ENCODE peak calls at places on chromosomes 3 and 15, in four cellular contexts. K is fibroblast of mammary gland, B is AG04450, R is endothelial cell. N is an unnamed sample.

GRCh38 chr3:147200545-147200944 is 205.8 kb downstream of the ZIC4 start:
- DNase-seq in K (no peak), B (peak; percentile 61), R (no peak), N (no peak)

GRCh38 chr15:62021991-62022600 is 38.2 kb downstream of the VPS13C start:
- DNase-seq in K (peak; percentile 8), B (no peak), R (no peak), N (no peak)

GRCh38 chr15:70802629-70803028 is 39.3 kb upstream of the UACA start:
- DNase-seq in K (peak; percentile 87), B (no peak), R (no peak), N (no peak)

GRCh38 chr3:48581621-48582481 is 13.3 kb downstream of the COL7A1 start:
- DNase-seq in K (no peak), B (no peak), R (no peak), N (no peak)

GRCh38 chr3:14344351-14344750 is 58.1 kb upstream of the SLC6A6 start:
- DNase-seq in K (no peak), B (no peak), R (no peak), N (no peak)

GRCh38 chr3:188656196-188656982 is 502.4 kb downstream of the LPP start:
- DNase-seq in K (peak; percentile 52), B (no peak), R (no peak), N (no peak)

GRCh38 chr15:83199288-83199687 is 8.3 kb downstream of the HDGFL3 start:
- DNase-seq in K (no peak), B (no peak), R (no peak), N (no peak)

GRCh38 chr3:74523811-74524210 is 90.6 kb downstream of the CNTN3 start:
- DNase-seq in K (peak; percentile 35), B (no peak), R (no peak), N (no peak)

GRCh38 chr15:80403712-80404056 is 498 bp upstream of the ARNT2 start:
- DNase-seq in K (no peak), B (no peak), R (peak; percentile 27), N (no peak)

GRCh38 chr3:177201707-177202397 is 4.6 kb upstream of the TBL1XR1 start:
- DNase-seq in K (no peak), B (peak; percentile 8), R (no peak), N (no peak)

GRCh38 chr15:46707452-46707851 is 1009.9 kb upstream of the SEMA6D start:
- DNase-seq in K (no peak), B (no peak), R (no peak), N (no peak)

GRCh38 chr15:52784799-52785671 is 5.1 kb downstream of the ONECUT1 start:
- DNase-seq in K (no peak), B (no peak), R (peak; percentile 25), N (no peak)

GRCh38 chr3:25423780-25424179 is 4.3 kb upstream of the RARB start:
- DNase-seq in K (peak; percentile 70), B (no peak), R (no peak), N (no peak)

GRCh38 chr3:51371943-51372557 is 13.0 kb upstream of the MANF start:
- DNase-seq in K (peak; percentile 79), B (peak; percentile 43), R (peak; percentile 68), N (peak; percentile 13)

GRCh38 chr3:126927405-126927750 is 55.5 kb upstream of the PLXNA1 start:
- DNase-seq in K (peak; percentile 43), B (no peak), R (no peak), N (no peak)

GRCh38 chr3:129448187-129448895 is 8.3 kb downstream of the IFT122 start:
- DNase-seq in K (no peak), B (no peak), R (no peak), N (no peak)

GRCh38 chr3:126431103-126431534 is 36.4 kb downstream of the CFAP100 start:
- DNase-seq in K (no peak), B (no peak), R (no peak), N (no peak)

GRCh38 chr3:161913786-161914389 is 417.3 kb downstream of the OTOL1 start:
- DNase-seq in K (peak; percentile 88), B (no peak), R (no peak), N (no peak)

GRCh38 chr15:89358435-89358754 is 23.8 kb upstream of the POLG start:
- DNase-seq in K (no peak), B (no peak), R (no peak), N (no peak)

GRCh38 chr15:89358755-89359439 is 24.3 kb upstream of the POLG start:
- DNase-seq in K (peak; percentile 60), B (peak; percentile 34), R (peak; percentile 84), N (no peak)

GRCh38 chr15:89353991-89354390 is 19.4 kb upstream of the POLG start:
- DNase-seq in K (no peak), B (no peak), R (no peak), N (peak; percentile 14)

GRCh38 chr15:89359471-89360293 is 25.1 kb upstream of the POLG start:
- DNase-seq in K (no peak), B (no peak), R (no peak), N (no peak)

DNA sequence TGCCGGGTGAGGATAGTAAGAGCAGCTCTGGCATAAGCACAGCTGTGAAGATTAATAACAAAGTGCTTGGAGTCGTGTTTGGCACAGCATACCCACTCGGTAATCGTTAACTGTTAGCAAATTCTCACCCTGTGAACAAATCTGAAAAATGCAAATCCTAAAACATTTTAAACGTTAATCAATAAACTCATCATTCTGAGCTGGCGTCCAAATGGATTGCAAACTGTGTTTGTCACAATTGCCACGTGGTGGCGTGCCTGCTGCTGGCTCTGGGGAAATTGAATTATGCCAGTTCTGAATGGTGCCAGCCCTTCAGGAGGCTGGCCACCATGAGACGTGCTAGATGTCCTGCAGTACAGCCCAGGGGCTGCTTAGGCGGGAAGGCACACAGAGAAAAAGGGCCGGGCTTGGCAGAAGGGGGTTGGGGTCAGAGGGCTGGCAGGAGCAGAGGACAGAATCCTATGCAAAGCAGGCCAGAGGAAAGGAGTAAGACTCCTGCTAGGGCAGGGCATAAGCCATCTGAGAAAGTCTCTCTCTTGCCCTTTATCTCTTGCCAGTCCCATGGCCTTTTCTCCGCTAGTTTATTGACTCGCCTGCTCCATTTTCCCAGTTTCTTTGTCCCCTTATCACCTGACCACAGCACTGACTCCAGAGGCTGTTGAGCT is 22.1 kb upstream of the POLG start:
- DNase-seq in K (no peak), B (no peak), R (no peak), N (no peak)
- TF ChIP-seq CTCF in K (peak; percentile 38), B (peak; percentile 39), R (peak; percentile 34), N (peak; percentile 77)

DNA sequence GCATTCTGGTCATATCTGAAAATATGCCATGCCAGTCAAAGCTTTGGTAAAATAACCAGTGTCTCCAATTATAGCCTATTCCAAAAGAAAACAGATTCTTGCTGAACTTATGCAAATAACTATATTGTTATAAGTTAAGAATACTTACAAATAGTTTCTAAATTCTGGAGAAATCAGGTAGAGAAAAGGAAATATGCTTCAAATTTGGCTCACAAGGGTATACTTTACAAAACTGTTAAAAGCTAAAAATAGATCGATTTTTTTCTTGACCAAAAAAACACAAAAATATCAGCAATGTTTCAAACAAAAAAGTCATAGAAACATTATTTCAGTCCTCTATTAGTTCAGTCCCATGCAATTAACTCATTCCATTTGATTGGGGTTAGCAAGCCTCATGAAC is 23.7 kb downstream of the SETMAR start:
- DNase-seq in K (no peak), B (no peak), R (no peak), N (no peak)
- TF ChIP-seq CTCF in K (no peak), B (no peak), R (no peak), N (no peak)

GRCh38 chr3:58101499-58102370 is 93.5 kb downstream of the FLNB start:
- DNase-seq in K (no peak), B (no peak), R (no peak), N (no peak)
- TF ChIP-seq CTCF in K (no peak), B (no peak), R (no peak), N (no peak)

DNA sequence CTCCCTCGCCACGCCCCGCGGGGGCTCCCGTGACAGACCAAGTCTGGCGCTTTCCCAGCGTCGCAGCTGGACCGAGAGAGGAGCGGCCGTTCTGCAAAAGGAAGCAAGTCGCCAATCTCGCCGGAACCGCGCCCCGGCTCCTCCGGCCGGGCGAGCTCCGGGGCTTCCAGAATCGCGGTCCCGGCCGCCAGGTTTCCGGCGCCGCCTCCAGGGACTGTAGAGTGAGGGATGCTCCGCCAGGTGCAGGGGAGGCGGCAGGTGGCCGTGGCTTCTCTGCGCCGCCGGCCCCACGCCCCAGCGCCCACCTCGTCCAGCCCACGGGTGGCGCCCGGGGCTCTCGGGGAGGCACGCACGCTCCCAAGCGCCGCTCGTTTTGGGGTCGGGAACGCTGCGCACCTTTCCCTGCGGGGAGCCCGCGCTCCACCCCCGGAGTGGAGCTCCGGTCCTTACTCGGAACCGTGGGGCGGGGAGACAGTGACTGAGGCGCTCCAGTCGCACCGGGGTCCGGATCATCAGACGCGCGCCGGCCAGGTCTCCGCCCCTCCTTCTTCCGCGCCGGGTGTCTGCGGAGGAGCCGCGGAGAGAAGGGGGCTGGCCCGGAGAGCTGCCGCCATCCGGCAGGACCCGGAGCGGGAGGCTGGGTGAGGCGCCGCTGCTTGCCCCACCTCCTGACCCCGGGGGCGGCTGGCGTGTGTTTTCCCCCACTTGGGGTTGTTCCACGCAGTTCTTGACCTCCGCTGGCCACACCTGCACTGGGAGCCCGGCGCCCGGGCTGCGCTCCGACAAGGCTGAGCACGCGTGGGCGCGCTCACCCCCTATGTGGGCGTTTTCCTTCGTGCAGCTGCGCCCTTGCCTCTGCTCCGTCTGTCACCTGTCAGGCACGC is at the start of gene MCF2L2:
- DNase-seq in K (peak; percentile 27), B (no peak), R (peak; percentile 57), N (peak; percentile 92)
- TF ChIP-seq CTCF in K (no peak), B (no peak), R (no peak), N (peak; percentile 15)

GRCh38 chr3:18393906-18394305 is 31.2 kb downstream of the SATB1 start:
- DNase-seq in K (peak; percentile 29), B (no peak), R (no peak), N (no peak)

GRCh38 chr3:18386274-18386673 is 38.9 kb downstream of the SATB1 start:
- DNase-seq in K (no peak), B (no peak), R (no peak), N (no peak)

GRCh38 chr3:18390024-18390660 is 35.0 kb downstream of the SATB1 start:
- DNase-seq in K (no peak), B (no peak), R (no peak), N (no peak)

GRCh38 chr3:18385706-18386105 is 39.4 kb downstream of the SATB1 start:
- DNase-seq in K (no peak), B (no peak), R (no peak), N (no peak)

GRCh38 chr3:18389108-18389733 is 35.9 kb downstream of the SATB1 start:
- DNase-seq in K (peak; percentile 24), B (no peak), R (peak; percentile 26), N (no peak)
- TF ChIP-seq CTCF in K (peak; percentile 52), B (peak; percentile 61), R (peak; percentile 87), N (peak; percentile 96)

DNA sequence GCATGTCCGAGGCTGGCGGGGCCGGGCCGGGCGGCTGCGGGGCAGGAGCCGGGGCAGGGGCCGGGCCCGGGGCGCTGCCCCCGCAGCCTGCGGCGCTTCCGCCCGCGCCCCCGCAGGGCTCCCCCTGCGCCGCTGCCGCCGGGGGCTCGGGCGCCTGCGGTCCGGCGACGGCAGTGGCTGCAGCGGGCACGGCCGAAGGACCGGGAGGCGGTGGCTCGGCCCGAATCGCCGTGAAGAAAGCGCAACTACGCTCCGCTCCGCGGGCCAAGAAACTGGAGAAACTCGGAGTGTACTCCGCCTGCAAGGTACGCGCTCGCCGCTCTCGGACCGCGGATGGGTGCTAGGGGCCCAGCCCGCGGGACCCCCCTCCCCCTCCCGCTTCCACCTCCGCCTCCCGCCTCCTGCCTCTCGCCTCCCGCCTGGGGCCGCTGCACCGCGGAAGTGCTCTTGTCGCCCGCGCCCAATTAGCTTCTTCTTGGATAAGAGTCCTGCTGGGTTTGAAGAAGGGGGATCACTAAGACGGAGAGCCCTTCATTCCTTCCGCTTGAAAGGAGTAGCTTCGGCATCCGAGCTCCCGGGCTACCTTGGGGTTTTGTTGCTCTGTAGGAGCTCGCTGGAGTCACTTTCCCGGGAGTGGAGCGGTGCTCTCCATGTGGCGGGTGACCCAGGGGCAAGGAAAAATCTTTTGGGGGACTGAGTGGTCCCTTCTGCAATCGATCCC is 390 bp downstream of the KAT2B start:
- DNase-seq in K (peak; percentile 65), B (no peak), R (peak; percentile 54), N (peak; percentile 92)
- TF ChIP-seq CTCF in K (peak; percentile 3), B (no peak), R (no peak), N (peak; percentile 35)

N was measured in chondrocyte.